ENCODE peak calls at places on chromosomes 5 and 9, in eight cellular contexts. One of them, this sample, is unnamed.

GRCh38 chr5:94891565-94892362 is 273.3 kb downstream of the SLF1 start:
- DNase-seq in right lobe of liver: no peak
- DNase-seq in ovary: no peak
- DNase-seq in GM12891: no peak
- DNase-seq in adrenal gland: no peak
- DNase-seq in H54: no peak
- DNase-seq in body of pancreas: no peak
- DNase-seq in transverse colon: no peak
- DNase-seq in this sample: no peak

GRCh38 chr9:133762488-133763271 is 24.5 kb upstream of the SARDH start:
- DNase-seq in H54: no peak
- DNase-seq in transverse colon: no peak
- DNase-seq in right lobe of liver: no peak
- DNase-seq in ovary: peak; percentile 7
- DNase-seq in GM12891: no peak
- DNase-seq in adrenal gland: no peak
- DNase-seq in body of pancreas: peak; percentile 3
- DNase-seq in this sample: no peak

GRCh38 chr5:173847102-173847501 is 41.0 kb upstream of the CPEB4 start:
- DNase-seq in right lobe of liver: no peak
- DNase-seq in GM12891: no peak
- DNase-seq in ovary: no peak
- DNase-seq in body of pancreas: no peak
- DNase-seq in transverse colon: no peak
- DNase-seq in adrenal gland: no peak
- DNase-seq in H54: no peak
- DNase-seq in this sample: no peak

GRCh38 chr5:157463081-157463480 is 3.1 kb downstream of the NIPAL4 start:
- DNase-seq in ovary: no peak
- DNase-seq in transverse colon: no peak
- DNase-seq in GM12891: no peak
- DNase-seq in H54: no peak
- DNase-seq in adrenal gland: no peak
- DNase-seq in body of pancreas: no peak
- DNase-seq in right lobe of liver: no peak
- DNase-seq in this sample: no peak

GRCh38 chr5:150034677-150035076 is 34.1 kb downstream of the HMGXB3 start:
- DNase-seq in right lobe of liver: no peak
- DNase-seq in ovary: no peak
- DNase-seq in GM12891: no peak
- DNase-seq in body of pancreas: no peak
- DNase-seq in adrenal gland: no peak
- DNase-seq in H54: no peak
- DNase-seq in transverse colon: no peak
- DNase-seq in this sample: no peak

GRCh38 chr5:178561746-178562264 is 28.4 kb downstream of the COL23A1 start:
- DNase-seq in right lobe of liver: no peak
- DNase-seq in body of pancreas: no peak
- DNase-seq in transverse colon: no peak
- DNase-seq in adrenal gland: no peak
- DNase-seq in GM12891: no peak
- DNase-seq in ovary: no peak
- DNase-seq in H54: no peak
- DNase-seq in this sample: no peak

GRCh38 chr5:6118691-6119090 is 259.7 kb downstream of the MED10 start:
- DNase-seq in adrenal gland: no peak
- DNase-seq in ovary: no peak
- DNase-seq in right lobe of liver: no peak
- DNase-seq in H54: no peak
- DNase-seq in body of pancreas: no peak
- DNase-seq in GM12891: no peak
- DNase-seq in transverse colon: no peak
- DNase-seq in this sample: no peak

GRCh38 chr5:141681695-141682641 is at the start of gene ARAP3:
- DNase-seq in ovary: peak; percentile 81
- DNase-seq in body of pancreas: peak; percentile 81
- DNase-seq in right lobe of liver: peak; percentile 90
- DNase-seq in H54: peak; percentile 93
- DNase-seq in GM12891: no peak
- DNase-seq in transverse colon: peak; percentile 86
- DNase-seq in adrenal gland: peak; percentile 97
- DNase-seq in this sample: peak; percentile 89

GRCh38 chr9:15642369-15642962 is 89.6 kb downstream of the CCDC171 start:
- DNase-seq in GM12891: no peak
- DNase-seq in transverse colon: no peak
- DNase-seq in adrenal gland: no peak
- DNase-seq in ovary: no peak
- DNase-seq in right lobe of liver: no peak
- DNase-seq in body of pancreas: no peak
- DNase-seq in H54: peak; percentile 9
- DNase-seq in this sample: peak; percentile 29

GRCh38 chr9:121883281-121884056 is 209.6 kb downstream of the TTLL11 start:
- DNase-seq in GM12891: no peak
- DNase-seq in ovary: no peak
- DNase-seq in transverse colon: no peak
- DNase-seq in adrenal gland: peak; percentile 77
- DNase-seq in right lobe of liver: no peak
- DNase-seq in body of pancreas: no peak
- DNase-seq in H54: peak; percentile 85
- DNase-seq in this sample: no peak

GRCh38 chr5:80245986-80246781 is 9.7 kb downstream of the SERINC5 start:
- DNase-seq in ovary: no peak
- DNase-seq in right lobe of liver: no peak
- DNase-seq in GM12891: no peak
- DNase-seq in H54: no peak
- DNase-seq in body of pancreas: no peak
- DNase-seq in adrenal gland: no peak
- DNase-seq in transverse colon: no peak
- DNase-seq in this sample: no peak

GRCh38 chr9:93134740-93135444 is 841 bp upstream of the NINJ1 start:
- DNase-seq in adrenal gland: no peak
- DNase-seq in body of pancreas: no peak
- DNase-seq in GM12891: no peak
- DNase-seq in H54: no peak
- DNase-seq in right lobe of liver: no peak
- DNase-seq in ovary: no peak
- DNase-seq in transverse colon: no peak
- DNase-seq in this sample: no peak

GRCh38 chr9:134198771-134199170 is 34.4 kb upstream of the RNU6ATAC start:
- DNase-seq in ovary: no peak
- DNase-seq in GM12891: no peak
- DNase-seq in body of pancreas: no peak
- DNase-seq in H54: no peak
- DNase-seq in transverse colon: no peak
- DNase-seq in right lobe of liver: no peak
- DNase-seq in adrenal gland: no peak
- DNase-seq in this sample: no peak

GRCh38 chr5:55820488-55820887 is 30.7 kb upstream of the IL31RA start:
- DNase-seq in GM12891: no peak
- DNase-seq in transverse colon: no peak
- DNase-seq in H54: no peak
- DNase-seq in adrenal gland: no peak
- DNase-seq in body of pancreas: no peak
- DNase-seq in ovary: no peak
- DNase-seq in right lobe of liver: no peak
- DNase-seq in this sample: no peak

GRCh38 chr5:57097526-57097925 is 76.3 kb upstream of the GPBP1 start:
- DNase-seq in GM12891: no peak
- DNase-seq in ovary: no peak
- DNase-seq in body of pancreas: no peak
- DNase-seq in transverse colon: no peak
- DNase-seq in right lobe of liver: no peak
- DNase-seq in H54: no peak
- DNase-seq in adrenal gland: no peak
- DNase-seq in this sample: no peak

GRCh38 chr5:179795049-179795862 is 1.5 kb downstream of the LTC4S start:
- DNase-seq in transverse colon: no peak
- DNase-seq in ovary: no peak
- DNase-seq in H54: no peak
- DNase-seq in adrenal gland: peak; percentile 60
- DNase-seq in GM12891: no peak
- DNase-seq in right lobe of liver: peak; percentile 54
- DNase-seq in body of pancreas: peak; percentile 45
- DNase-seq in this sample: no peak

GRCh38 chr5:2184563-2185540 is 302.1 kb upstream of the IRX4 start:
- DNase-seq in ovary: no peak
- DNase-seq in H54: no peak
- DNase-seq in body of pancreas: no peak
- DNase-seq in transverse colon: no peak
- DNase-seq in right lobe of liver: no peak
- DNase-seq in GM12891: no peak
- DNase-seq in adrenal gland: no peak
- DNase-seq in this sample: no peak

DNA sequence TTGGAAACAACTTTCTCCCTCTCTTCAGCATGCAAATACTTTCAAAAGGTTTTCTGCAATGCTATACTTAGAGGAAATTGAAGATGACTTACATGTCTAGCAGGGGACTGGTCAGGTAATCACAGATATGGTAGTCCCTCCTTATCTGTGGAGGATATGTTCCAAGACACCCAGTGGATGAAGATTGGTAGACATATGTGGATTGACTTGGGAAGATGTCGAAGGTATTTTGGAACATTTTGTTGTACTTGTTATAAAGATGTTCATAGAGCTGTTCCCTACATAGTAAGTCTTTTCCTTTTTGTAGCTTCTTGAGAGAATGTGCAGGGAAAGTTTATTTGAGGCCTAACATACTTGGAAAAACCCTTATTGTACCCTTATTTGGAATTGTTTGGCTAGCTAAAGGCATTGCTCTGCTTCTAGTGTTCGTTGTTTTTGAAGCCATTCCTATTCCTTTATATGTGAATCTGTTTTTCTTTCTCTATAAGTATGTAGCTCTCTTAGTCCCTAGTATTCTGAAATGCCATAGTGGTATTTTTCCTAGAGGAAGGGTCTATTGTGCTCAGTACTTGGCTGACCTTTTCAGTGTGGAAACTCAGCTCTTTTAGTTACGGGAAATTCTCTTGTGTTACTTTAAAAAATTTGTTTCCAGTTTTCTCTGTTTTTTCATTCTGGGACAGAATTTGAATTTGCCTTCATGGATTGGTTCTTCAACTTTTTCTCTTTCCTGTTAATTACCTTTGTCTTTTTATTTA is 25.7 kb downstream of the GPR151 start:
- DNase-seq in body of pancreas: no peak
- DNase-seq in adrenal gland: no peak
- DNase-seq in H54: no peak
- DNase-seq in GM12891: no peak
- DNase-seq in right lobe of liver: no peak
- DNase-seq in transverse colon: no peak
- DNase-seq in ovary: no peak
- DNase-seq in this sample: no peak
- TF ChIP-seq POLR2A in body of pancreas: no peak
- TF ChIP-seq POLR2A in adrenal gland: no peak
- TF ChIP-seq POLR2A in H54: no peak
- TF ChIP-seq POLR2A in GM12891: no peak
- TF ChIP-seq POLR2A in right lobe of liver: no peak
- TF ChIP-seq POLR2A in transverse colon: no peak
- TF ChIP-seq POLR2A in ovary: no peak
- TF ChIP-seq POLR2A in this sample: no peak

GRCh38 chr5:108487951-108488350 is 106.1 kb upstream of the FBXL17 start:
- DNase-seq in GM12891: no peak
- DNase-seq in right lobe of liver: no peak
- DNase-seq in adrenal gland: no peak
- DNase-seq in transverse colon: no peak
- DNase-seq in H54: no peak
- DNase-seq in body of pancreas: no peak
- DNase-seq in ovary: no peak
- DNase-seq in this sample: no peak
- TF ChIP-seq POLR2A in GM12891: no peak
- TF ChIP-seq POLR2A in right lobe of liver: no peak
- TF ChIP-seq POLR2A in adrenal gland: no peak
- TF ChIP-seq POLR2A in transverse colon: no peak
- TF ChIP-seq POLR2A in H54: no peak
- TF ChIP-seq POLR2A in body of pancreas: no peak
- TF ChIP-seq POLR2A in ovary: no peak
- TF ChIP-seq POLR2A in this sample: no peak

DNA sequence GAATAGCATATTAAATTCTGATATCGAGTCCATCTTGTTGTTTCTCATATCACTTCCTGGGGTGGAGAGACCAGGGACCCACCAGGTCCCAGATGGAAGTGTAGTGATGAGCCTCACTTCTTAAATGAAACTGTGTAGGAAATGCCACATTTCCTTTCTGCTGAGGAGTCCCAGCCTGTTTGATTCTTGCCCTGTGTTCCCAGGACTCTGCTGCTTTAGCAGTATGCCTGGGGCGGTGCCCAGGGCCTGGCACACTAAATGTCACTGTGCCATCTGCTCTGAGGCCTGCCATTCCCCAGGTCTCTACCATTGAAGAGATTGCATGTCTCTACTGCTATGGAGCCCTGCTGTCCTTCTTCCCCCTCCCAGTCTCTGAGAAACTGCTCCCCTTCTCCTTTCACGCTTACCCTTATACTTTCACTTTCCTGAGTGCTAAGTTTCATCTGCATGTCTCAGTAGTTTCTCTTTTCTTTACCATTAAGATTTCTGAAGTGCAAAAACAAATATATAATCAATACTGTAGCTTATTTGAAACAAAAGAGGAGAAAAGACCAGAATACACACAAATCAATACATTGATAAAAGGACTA is 260.4 kb downstream of the GABRB2 start:
- DNase-seq in H54: no peak
- DNase-seq in right lobe of liver: no peak
- DNase-seq in body of pancreas: no peak
- DNase-seq in ovary: no peak
- DNase-seq in GM12891: no peak
- DNase-seq in transverse colon: no peak
- DNase-seq in adrenal gland: no peak
- DNase-seq in this sample: no peak
- TF ChIP-seq POLR2A in H54: no peak
- TF ChIP-seq POLR2A in right lobe of liver: no peak
- TF ChIP-seq POLR2A in body of pancreas: no peak
- TF ChIP-seq POLR2A in ovary: no peak
- TF ChIP-seq POLR2A in GM12891: no peak
- TF ChIP-seq POLR2A in transverse colon: no peak
- TF ChIP-seq POLR2A in adrenal gland: no peak
- TF ChIP-seq POLR2A in this sample: no peak

GRCh38 chr9:137074657-137075274 is 2.6 kb upstream of the UAP1L1 start:
- DNase-seq in H54: no peak
- DNase-seq in ovary: no peak
- DNase-seq in adrenal gland: no peak
- DNase-seq in transverse colon: no peak
- DNase-seq in body of pancreas: no peak
- DNase-seq in GM12891: no peak
- DNase-seq in right lobe of liver: no peak
- DNase-seq in this sample: no peak
- TF ChIP-seq POLR2A in H54: no peak
- TF ChIP-seq POLR2A in ovary: no peak
- TF ChIP-seq POLR2A in adrenal gland: no peak
- TF ChIP-seq POLR2A in transverse colon: no peak
- TF ChIP-seq POLR2A in body of pancreas: no peak
- TF ChIP-seq POLR2A in GM12891: no peak
- TF ChIP-seq POLR2A in right lobe of liver: no peak
- TF ChIP-seq POLR2A in this sample: no peak